ENCODE peak calls at places on chromosomes 13 and 19, in seven cellular contexts. One of them, this sample, is unnamed.

GRCh38 chr19:32570081-32570785 is 10.8 kb upstream of the PDCD5 start:
- DNase-seq in IMR-90: peak
- DNase-seq in breast epithelium: peak
- DNase-seq in adrenal gland: peak
- DNase-seq in lower leg skin: no peak
- DNase-seq in GM12891: peak
- DNase-seq in A549: peak
- DNase-seq in this sample: peak

GRCh38 chr13:27309967-27310598 is 39.5 kb downstream of the RASL11A start:
- DNase-seq in adrenal gland: no peak
- DNase-seq in GM12891: no peak
- DNase-seq in A549: no peak
- DNase-seq in IMR-90: peak
- DNase-seq in lower leg skin: no peak
- DNase-seq in breast epithelium: no peak
- DNase-seq in this sample: peak

GRCh38 chr13:20924758-20925394 is 22.3 kb upstream of the XPO4 start:
- DNase-seq in IMR-90: peak
- DNase-seq in GM12891: no peak
- DNase-seq in A549: peak
- DNase-seq in lower leg skin: peak
- DNase-seq in adrenal gland: peak
- DNase-seq in breast epithelium: peak
- DNase-seq in this sample: peak

GRCh38 chr13:21501709-21502108 is 42.6 kb upstream of the ZDHHC20 start:
- DNase-seq in lower leg skin: no peak
- DNase-seq in IMR-90: no peak
- DNase-seq in GM12891: no peak
- DNase-seq in breast epithelium: no peak
- DNase-seq in adrenal gland: no peak
- DNase-seq in A549: no peak
- DNase-seq in this sample: peak

GRCh38 chr13:28805193-28805819 is 14.8 kb upstream of the MTUS2 start:
- DNase-seq in GM12891: no peak
- DNase-seq in adrenal gland: no peak
- DNase-seq in lower leg skin: no peak
- DNase-seq in breast epithelium: no peak
- DNase-seq in IMR-90: no peak
- DNase-seq in A549: no peak
- DNase-seq in this sample: peak

GRCh38 chr19:18292810-18293641 is 11.6 kb upstream of the JUND start:
- DNase-seq in lower leg skin: peak
- DNase-seq in GM12891: no peak
- DNase-seq in A549: peak
- DNase-seq in IMR-90: peak
- DNase-seq in adrenal gland: peak
- DNase-seq in breast epithelium: peak
- DNase-seq in this sample: peak

GRCh38 chr13:103788061-103788652 is 721.9 kb upstream of the SLC10A2 start:
- DNase-seq in breast epithelium: no peak
- DNase-seq in A549: no peak
- DNase-seq in GM12891: no peak
- DNase-seq in IMR-90: no peak
- DNase-seq in lower leg skin: no peak
- DNase-seq in adrenal gland: peak
- DNase-seq in this sample: no peak

GRCh38 chr13:19601749-19602725 is 31.4 kb upstream of the MPHOSPH8 start:
- DNase-seq in GM12891: peak
- DNase-seq in breast epithelium: no peak
- DNase-seq in A549: peak
- DNase-seq in IMR-90: peak
- DNase-seq in adrenal gland: peak
- DNase-seq in lower leg skin: peak
- DNase-seq in this sample: peak

GRCh38 chr13:34926513-34926912 is 15.6 kb upstream of the NBEA start:
- DNase-seq in IMR-90: peak
- DNase-seq in lower leg skin: no peak
- DNase-seq in adrenal gland: no peak
- DNase-seq in breast epithelium: no peak
- DNase-seq in A549: no peak
- DNase-seq in GM12891: no peak
- DNase-seq in this sample: no peak

GRCh38 chr13:24985102-24985501 is 110.8 kb upstream of the PABPC3 start:
- DNase-seq in lower leg skin: no peak
- DNase-seq in GM12891: no peak
- DNase-seq in breast epithelium: no peak
- DNase-seq in A549: no peak
- DNase-seq in adrenal gland: no peak
- DNase-seq in IMR-90: no peak
- DNase-seq in this sample: peak

GRCh38 chr19:16588089-16588823 is 16.0 kb upstream of the SLC35E1 start:
- DNase-seq in IMR-90: peak
- DNase-seq in GM12891: peak
- DNase-seq in A549: no peak
- DNase-seq in lower leg skin: no peak
- DNase-seq in adrenal gland: no peak
- DNase-seq in breast epithelium: no peak
- DNase-seq in this sample: peak

GRCh38 chr19:50705422-50706019 is 14.1 kb downstream of the SHANK1 start:
- DNase-seq in adrenal gland: peak
- DNase-seq in A549: peak
- DNase-seq in IMR-90: peak
- DNase-seq in breast epithelium: no peak
- DNase-seq in GM12891: peak
- DNase-seq in lower leg skin: no peak
- DNase-seq in this sample: peak

GRCh38 chr13:98066636-98067035 is 76.3 kb upstream of the FARP1 start:
- DNase-seq in IMR-90: no peak
- DNase-seq in adrenal gland: no peak
- DNase-seq in GM12891: no peak
- DNase-seq in lower leg skin: no peak
- DNase-seq in A549: no peak
- DNase-seq in breast epithelium: no peak
- DNase-seq in this sample: no peak

GRCh38 chr19:16445238-16446107 is 26.3 kb downstream of the EPS15L1 start:
- DNase-seq in lower leg skin: no peak
- DNase-seq in A549: no peak
- DNase-seq in breast epithelium: no peak
- DNase-seq in GM12891: no peak
- DNase-seq in adrenal gland: no peak
- DNase-seq in IMR-90: peak
- DNase-seq in this sample: no peak

GRCh38 chr13:114065141-114065925 is 67.1 kb downstream of the RASA3 start:
- DNase-seq in A549: peak
- DNase-seq in adrenal gland: peak
- DNase-seq in IMR-90: peak
- DNase-seq in breast epithelium: peak
- DNase-seq in GM12891: no peak
- DNase-seq in lower leg skin: peak
- DNase-seq in this sample: peak

GRCh38 chr19:5749505-5749904 is 29.1 kb downstream of the CATSPERD start:
- DNase-seq in adrenal gland: no peak
- DNase-seq in A549: no peak
- DNase-seq in breast epithelium: no peak
- DNase-seq in GM12891: no peak
- DNase-seq in IMR-90: no peak
- DNase-seq in lower leg skin: no peak
- DNase-seq in this sample: no peak

GRCh38 chr19:5753743-5754142 is 30.8 kb downstream of the PRR22 start:
- DNase-seq in lower leg skin: no peak
- DNase-seq in GM12891: no peak
- DNase-seq in adrenal gland: no peak
- DNase-seq in breast epithelium: no peak
- DNase-seq in IMR-90: no peak
- DNase-seq in A549: no peak
- DNase-seq in this sample: no peak

DNA sequence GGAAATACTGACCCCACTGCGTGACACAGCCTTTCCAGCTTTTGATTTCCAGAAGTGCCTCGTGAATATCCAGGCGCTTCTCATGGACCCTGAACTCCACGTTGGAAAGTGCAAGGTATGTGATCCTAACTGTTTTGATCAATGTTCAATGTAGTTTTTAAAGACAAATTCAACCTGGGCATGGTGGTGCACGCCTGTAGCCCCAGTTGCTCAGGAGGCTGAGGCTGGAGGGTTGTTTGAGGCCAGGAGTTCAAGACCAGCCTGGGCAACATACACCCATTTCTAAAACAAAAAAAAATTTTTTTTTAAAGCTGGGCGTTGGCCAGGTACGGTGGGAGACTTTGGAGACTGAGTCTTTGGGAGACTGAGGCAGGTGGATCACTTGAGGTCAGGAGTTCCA is 31.3 kb downstream of the CATSPERD start:
- DNase-seq in adrenal gland: no peak
- DNase-seq in A549: no peak
- DNase-seq in IMR-90: no peak
- DNase-seq in GM12891: no peak
- DNase-seq in lower leg skin: no peak
- DNase-seq in breast epithelium: no peak
- DNase-seq in this sample: no peak
- TF ChIP-seq POLR2A in adrenal gland: no peak
- TF ChIP-seq POLR2A in A549: no peak
- TF ChIP-seq POLR2A in IMR-90: no peak
- TF ChIP-seq POLR2A in GM12891: no peak
- TF ChIP-seq POLR2A in lower leg skin: no peak
- TF ChIP-seq POLR2A in breast epithelium: no peak
- TF ChIP-seq POLR2A in this sample: no peak

GRCh38 chr19:1153891-1154730 is 20.0 kb downstream of the SBNO2 start:
- DNase-seq in lower leg skin: no peak
- DNase-seq in breast epithelium: no peak
- DNase-seq in GM12891: no peak
- DNase-seq in A549: no peak
- DNase-seq in adrenal gland: no peak
- DNase-seq in IMR-90: no peak
- DNase-seq in this sample: no peak

GRCh38 chr19:1155352-1156304 is 18.4 kb downstream of the SBNO2 start:
- DNase-seq in lower leg skin: no peak
- DNase-seq in A549: no peak
- DNase-seq in adrenal gland: peak
- DNase-seq in IMR-90: no peak
- DNase-seq in breast epithelium: no peak
- DNase-seq in GM12891: no peak
- DNase-seq in this sample: no peak

GRCh38 chr19:1156305-1156801 is 17.7 kb downstream of the SBNO2 start:
- DNase-seq in GM12891: no peak
- DNase-seq in lower leg skin: peak
- DNase-seq in breast epithelium: no peak
- DNase-seq in A549: no peak
- DNase-seq in adrenal gland: peak
- DNase-seq in IMR-90: no peak
- DNase-seq in this sample: no peak

GRCh38 chr19:1156830-1157615 is 17.0 kb downstream of the SBNO2 start:
- DNase-seq in IMR-90: no peak
- DNase-seq in adrenal gland: no peak
- DNase-seq in breast epithelium: no peak
- DNase-seq in GM12891: no peak
- DNase-seq in A549: no peak
- DNase-seq in lower leg skin: no peak
- DNase-seq in this sample: no peak

GRCh38 chr19:1154731-1155351 is 19.2 kb downstream of the SBNO2 start:
- DNase-seq in IMR-90: peak
- DNase-seq in lower leg skin: peak
- DNase-seq in A549: peak
- DNase-seq in breast epithelium: peak
- DNase-seq in GM12891: no peak
- DNase-seq in adrenal gland: peak
- DNase-seq in this sample: no peak
- TF ChIP-seq POLR2A in IMR-90: no peak
- TF ChIP-seq POLR2A in lower leg skin: no peak
- TF ChIP-seq POLR2A in A549: no peak
- TF ChIP-seq POLR2A in breast epithelium: peak
- TF ChIP-seq POLR2A in GM12891: no peak
- TF ChIP-seq POLR2A in adrenal gland: no peak
- TF ChIP-seq POLR2A in this sample: no peak

GRCh38 chr19:48391100-48392005 is at the start of gene KDELR1:
- DNase-seq in GM12891: peak
- DNase-seq in breast epithelium: peak
- DNase-seq in lower leg skin: peak
- DNase-seq in adrenal gland: peak
- DNase-seq in IMR-90: peak
- DNase-seq in A549: peak
- DNase-seq in this sample: peak
- TF ChIP-seq POLR2A in GM12891: no peak
- TF ChIP-seq POLR2A in breast epithelium: peak
- TF ChIP-seq POLR2A in lower leg skin: no peak
- TF ChIP-seq POLR2A in adrenal gland: peak
- TF ChIP-seq POLR2A in IMR-90: no peak
- TF ChIP-seq POLR2A in A549: peak
- TF ChIP-seq POLR2A in this sample: peak

GRCh38 chr19:21135433-21135832 is 6.4 kb upstream of the ZNF431 start:
- DNase-seq in adrenal gland: no peak
- DNase-seq in breast epithelium: no peak
- DNase-seq in IMR-90: no peak
- DNase-seq in GM12891: no peak
- DNase-seq in lower leg skin: no peak
- DNase-seq in A549: no peak
- DNase-seq in this sample: no peak

GRCh38 chr19:21130097-21130775 is 11.6 kb upstream of the ZNF431 start:
- DNase-seq in GM12891: no peak
- DNase-seq in IMR-90: no peak
- DNase-seq in A549: no peak
- DNase-seq in breast epithelium: no peak
- DNase-seq in adrenal gland: no peak
- DNase-seq in lower leg skin: no peak
- DNase-seq in this sample: no peak

GRCh38 chr19:21138130-21138529 is 3.7 kb upstream of the ZNF431 start:
- DNase-seq in GM12891: no peak
- DNase-seq in breast epithelium: no peak
- DNase-seq in lower leg skin: no peak
- DNase-seq in adrenal gland: no peak
- DNase-seq in A549: no peak
- DNase-seq in IMR-90: no peak
- DNase-seq in this sample: no peak

GRCh38 chr19:21133633-21134032 is 8.2 kb upstream of the ZNF431 start:
- DNase-seq in adrenal gland: no peak
- DNase-seq in GM12891: no peak
- DNase-seq in A549: no peak
- DNase-seq in breast epithelium: no peak
- DNase-seq in lower leg skin: no peak
- DNase-seq in IMR-90: no peak
- DNase-seq in this sample: no peak

DNA sequence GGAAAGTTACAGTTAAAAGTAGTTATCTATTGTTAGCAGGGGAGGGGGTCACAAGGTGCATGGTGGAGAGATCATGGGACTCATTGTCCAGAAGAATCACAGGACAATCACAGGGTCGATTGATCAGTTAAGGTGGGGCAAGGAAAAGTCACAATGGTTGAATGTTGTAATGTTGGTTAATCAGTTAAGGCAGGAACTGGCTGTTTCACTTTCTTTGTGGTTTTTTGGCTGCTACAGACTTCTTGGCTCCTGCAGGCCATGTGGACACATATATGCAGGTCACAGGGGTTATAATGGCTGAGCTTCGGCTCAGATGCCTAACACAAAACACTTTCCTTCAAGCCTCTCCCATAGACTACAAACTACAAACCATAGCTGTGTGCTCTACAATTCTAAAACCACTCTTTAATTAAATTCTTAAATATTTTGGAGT is 6.9 kb upstream of the ZNF431 start:
- DNase-seq in adrenal gland: no peak
- DNase-seq in lower leg skin: no peak
- DNase-seq in A549: no peak
- DNase-seq in GM12891: no peak
- DNase-seq in IMR-90: no peak
- DNase-seq in breast epithelium: no peak
- DNase-seq in this sample: no peak
- TF ChIP-seq POLR2A in adrenal gland: no peak
- TF ChIP-seq POLR2A in lower leg skin: no peak
- TF ChIP-seq POLR2A in A549: no peak
- TF ChIP-seq POLR2A in GM12891: no peak
- TF ChIP-seq POLR2A in IMR-90: no peak
- TF ChIP-seq POLR2A in breast epithelium: no peak
- TF ChIP-seq POLR2A in this sample: no peak

This sample was measured in erythroblast.